ENCODE peak calls at places on chromosomes 7 and 10, in ten cellular contexts. One of them, this sample, is unnamed. For H3K9me3, the result is how much of the 10 kb centered on the place peaks cover.

GRCh38 chr7:76338298-76339084 is 20.3 kb downstream of the YWHAG start:
- DNase-seq in cardiac muscle cell: no peak
- DNase-seq in GM12878: no peak
- DNase-seq in colonic mucosa: no peak
- DNase-seq in lower lobe of right lung: no peak
- DNase-seq in thoracic aorta: no peak
- DNase-seq in left ventricle myocardium inferior: no peak
- DNase-seq in heart right ventricle: no peak
- DNase-seq in CD8-positive, alpha-beta T cell: no peak
- DNase-seq in left lung: no peak
- DNase-seq in this sample: no peak

GRCh38 chr10:74898201-74898976 is 72.0 kb downstream of the KAT6B start:
- DNase-seq in thoracic aorta: no peak
- DNase-seq in left lung: no peak
- DNase-seq in heart right ventricle: no peak
- DNase-seq in GM12878: peak
- DNase-seq in left ventricle myocardium inferior: no peak
- DNase-seq in CD8-positive, alpha-beta T cell: peak
- DNase-seq in colonic mucosa: no peak
- DNase-seq in cardiac muscle cell: no peak
- DNase-seq in lower lobe of right lung: no peak
- DNase-seq in this sample: no peak

GRCh38 chr7:54802841-54803240 is 43.8 kb upstream of the SEC61G start:
- DNase-seq in cardiac muscle cell: no peak
- DNase-seq in colonic mucosa: no peak
- DNase-seq in left lung: no peak
- DNase-seq in left ventricle myocardium inferior: no peak
- DNase-seq in heart right ventricle: no peak
- DNase-seq in thoracic aorta: no peak
- DNase-seq in lower lobe of right lung: no peak
- DNase-seq in CD8-positive, alpha-beta T cell: no peak
- DNase-seq in GM12878: no peak
- DNase-seq in this sample: no peak

GRCh38 chr7:100367251-100367620 is 6.1 kb upstream of the PILRA start:
- DNase-seq in GM12878: no peak
- DNase-seq in heart right ventricle: no peak
- DNase-seq in left lung: no peak
- DNase-seq in lower lobe of right lung: peak
- DNase-seq in thoracic aorta: no peak
- DNase-seq in CD8-positive, alpha-beta T cell: no peak
- DNase-seq in colonic mucosa: no peak
- DNase-seq in left ventricle myocardium inferior: no peak
- DNase-seq in cardiac muscle cell: no peak
- DNase-seq in this sample: no peak

GRCh38 chr7:158001621-158002320 is 585.9 kb downstream of the PTPRN2 start:
- DNase-seq in heart right ventricle: no peak
- DNase-seq in CD8-positive, alpha-beta T cell: no peak
- DNase-seq in GM12878: no peak
- DNase-seq in left lung: no peak
- DNase-seq in cardiac muscle cell: no peak
- DNase-seq in colonic mucosa: no peak
- DNase-seq in thoracic aorta: no peak
- DNase-seq in left ventricle myocardium inferior: no peak
- DNase-seq in lower lobe of right lung: no peak
- DNase-seq in this sample: no peak

GRCh38 chr10:34491666-34492065 is 323.4 kb downstream of the PARD3 start:
- DNase-seq in CD8-positive, alpha-beta T cell: no peak
- DNase-seq in heart right ventricle: no peak
- DNase-seq in left lung: no peak
- DNase-seq in colonic mucosa: no peak
- DNase-seq in GM12878: no peak
- DNase-seq in left ventricle myocardium inferior: no peak
- DNase-seq in thoracic aorta: no peak
- DNase-seq in lower lobe of right lung: no peak
- DNase-seq in cardiac muscle cell: no peak
- DNase-seq in this sample: peak

GRCh38 chr7:22332481-22332880 is 24.5 kb downstream of the RAPGEF5 start:
- DNase-seq in GM12878: no peak
- DNase-seq in left lung: no peak
- DNase-seq in left ventricle myocardium inferior: no peak
- DNase-seq in colonic mucosa: no peak
- DNase-seq in cardiac muscle cell: no peak
- DNase-seq in thoracic aorta: no peak
- DNase-seq in heart right ventricle: no peak
- DNase-seq in CD8-positive, alpha-beta T cell: no peak
- DNase-seq in lower lobe of right lung: no peak
- DNase-seq in this sample: no peak

GRCh38 chr10:68633281-68633680 is 73.1 kb downstream of the TET1 start:
- DNase-seq in GM12878: no peak
- DNase-seq in colonic mucosa: no peak
- DNase-seq in thoracic aorta: no peak
- DNase-seq in heart right ventricle: no peak
- DNase-seq in cardiac muscle cell: no peak
- DNase-seq in CD8-positive, alpha-beta T cell: no peak
- DNase-seq in left ventricle myocardium inferior: no peak
- DNase-seq in lower lobe of right lung: no peak
- DNase-seq in left lung: no peak
- DNase-seq in this sample: no peak

GRCh38 chr10:91424016-91424415 is 13.9 kb downstream of the HECTD2 start:
- DNase-seq in cardiac muscle cell: no peak
- DNase-seq in left lung: no peak
- DNase-seq in GM12878: no peak
- DNase-seq in CD8-positive, alpha-beta T cell: no peak
- DNase-seq in left ventricle myocardium inferior: no peak
- DNase-seq in lower lobe of right lung: no peak
- DNase-seq in heart right ventricle: no peak
- DNase-seq in thoracic aorta: no peak
- DNase-seq in colonic mucosa: no peak
- DNase-seq in this sample: peak

GRCh38 chr10:599767-600166 is 89.7 kb downstream of the DIP2C start:
- DNase-seq in thoracic aorta: no peak
- DNase-seq in GM12878: no peak
- DNase-seq in lower lobe of right lung: no peak
- DNase-seq in CD8-positive, alpha-beta T cell: no peak
- DNase-seq in cardiac muscle cell: no peak
- DNase-seq in heart right ventricle: no peak
- DNase-seq in left lung: peak
- DNase-seq in colonic mucosa: no peak
- DNase-seq in left ventricle myocardium inferior: no peak
- DNase-seq in this sample: no peak

GRCh38 chr10:97532935-97533671 is 34.4 kb downstream of the UBTD1 start:
- DNase-seq in GM12878: no peak
- DNase-seq in colonic mucosa: no peak
- DNase-seq in heart right ventricle: no peak
- DNase-seq in lower lobe of right lung: no peak
- DNase-seq in thoracic aorta: no peak
- DNase-seq in left lung: no peak
- DNase-seq in cardiac muscle cell: no peak
- DNase-seq in CD8-positive, alpha-beta T cell: no peak
- DNase-seq in left ventricle myocardium inferior: no peak
- DNase-seq in this sample: peak

GRCh38 chr10:131947631-131948347 is 33.9 kb downstream of the BNIP3 start:
- DNase-seq in cardiac muscle cell: no peak
- DNase-seq in GM12878: no peak
- DNase-seq in CD8-positive, alpha-beta T cell: no peak
- DNase-seq in left ventricle myocardium inferior: no peak
- DNase-seq in thoracic aorta: no peak
- DNase-seq in heart right ventricle: no peak
- DNase-seq in lower lobe of right lung: no peak
- DNase-seq in left lung: no peak
- DNase-seq in colonic mucosa: no peak
- DNase-seq in this sample: no peak

GRCh38 chr7:64494912-64495461 is 67.9 kb downstream of the ZNF680 start:
- DNase-seq in cardiac muscle cell: no peak
- DNase-seq in heart right ventricle: no peak
- DNase-seq in left lung: peak
- DNase-seq in colonic mucosa: no peak
- DNase-seq in thoracic aorta: no peak
- DNase-seq in CD8-positive, alpha-beta T cell: no peak
- DNase-seq in GM12878: no peak
- DNase-seq in left ventricle myocardium inferior: no peak
- DNase-seq in lower lobe of right lung: no peak
- DNase-seq in this sample: no peak

GRCh38 chr10:130192276-130192848 is 56.2 kb downstream of the GLRX3 start:
- DNase-seq in cardiac muscle cell: no peak
- DNase-seq in heart right ventricle: no peak
- DNase-seq in CD8-positive, alpha-beta T cell: no peak
- DNase-seq in colonic mucosa: no peak
- DNase-seq in left ventricle myocardium inferior: no peak
- DNase-seq in lower lobe of right lung: no peak
- DNase-seq in GM12878: no peak
- DNase-seq in left lung: no peak
- DNase-seq in thoracic aorta: no peak
- DNase-seq in this sample: no peak

DNA sequence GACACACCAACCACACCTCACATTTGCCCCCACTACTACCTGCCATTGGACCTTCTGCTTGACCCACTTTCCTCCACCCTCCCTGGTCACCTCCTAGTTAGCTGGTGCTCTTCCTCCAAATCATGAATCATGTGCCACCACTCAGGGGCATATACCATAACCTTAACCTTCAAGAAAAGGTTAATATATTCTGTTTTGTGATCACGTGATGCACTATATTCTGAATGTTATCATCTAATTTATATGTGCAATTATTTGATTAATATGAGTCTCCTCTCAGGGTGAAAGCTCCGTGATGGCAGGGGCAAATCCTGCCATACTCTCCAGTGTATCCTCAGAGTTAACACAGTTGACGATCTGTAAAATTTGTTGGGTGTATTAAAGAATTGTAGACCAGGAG is 635.5 kb downstream of the XPNPEP1 start:
- DNase-seq in left ventricle myocardium inferior: no peak
- DNase-seq in left lung: no peak
- DNase-seq in CD8-positive, alpha-beta T cell: no peak
- DNase-seq in colonic mucosa: no peak
- DNase-seq in lower lobe of right lung: no peak
- DNase-seq in cardiac muscle cell: no peak
- DNase-seq in thoracic aorta: no peak
- DNase-seq in heart right ventricle: no peak
- DNase-seq in GM12878: no peak
- DNase-seq in this sample: no peak
- H3K9me3 ChIP-seq in left ventricle myocardium inferior: under half
- H3K9me3 ChIP-seq in left lung: under half
- H3K9me3 ChIP-seq in CD8-positive, alpha-beta T cell: under half
- H3K9me3 ChIP-seq in colonic mucosa: under half
- H3K9me3 ChIP-seq in lower lobe of right lung: under half
- H3K9me3 ChIP-seq in cardiac muscle cell: under half
- H3K9me3 ChIP-seq in thoracic aorta: under half
- H3K9me3 ChIP-seq in heart right ventricle: under half
- H3K9me3 ChIP-seq in GM12878: under half
- H3K9me3 ChIP-seq in this sample: under half

GRCh38 chr7:4189151-4189570 is 492.9 kb upstream of the FOXK1 start:
- DNase-seq in colonic mucosa: peak
- DNase-seq in heart right ventricle: peak
- DNase-seq in thoracic aorta: peak
- DNase-seq in GM12878: no peak
- DNase-seq in left lung: peak
- DNase-seq in cardiac muscle cell: no peak
- DNase-seq in left ventricle myocardium inferior: peak
- DNase-seq in lower lobe of right lung: peak
- DNase-seq in CD8-positive, alpha-beta T cell: no peak
- DNase-seq in this sample: no peak
- H3K9me3 ChIP-seq in colonic mucosa: under half
- H3K9me3 ChIP-seq in heart right ventricle: under half
- H3K9me3 ChIP-seq in thoracic aorta: under half
- H3K9me3 ChIP-seq in GM12878: under half
- H3K9me3 ChIP-seq in left lung: under half
- H3K9me3 ChIP-seq in cardiac muscle cell: under half
- H3K9me3 ChIP-seq in left ventricle myocardium inferior: under half
- H3K9me3 ChIP-seq in lower lobe of right lung: under half
- H3K9me3 ChIP-seq in CD8-positive, alpha-beta T cell: under half
- H3K9me3 ChIP-seq in this sample: under half

DNA sequence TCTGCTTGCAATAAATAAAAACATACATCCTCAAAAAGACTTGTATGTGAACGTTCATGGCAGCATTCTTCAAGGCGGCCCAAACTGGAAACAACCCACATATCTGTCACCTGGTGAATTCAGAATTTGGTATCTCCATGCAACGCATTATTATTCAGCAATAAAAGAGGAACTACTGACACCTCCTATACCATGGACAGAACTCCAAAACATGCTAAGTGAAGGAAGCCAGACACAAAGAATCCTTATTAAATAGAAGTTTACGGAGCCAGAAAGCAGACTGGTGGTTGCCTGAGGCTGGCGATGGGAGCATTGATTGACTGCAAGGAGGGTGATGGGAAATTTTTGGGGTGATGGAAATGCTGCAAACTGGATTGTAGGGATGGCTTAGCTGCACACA is 530.8 kb upstream of the DPP6 start:
- DNase-seq in cardiac muscle cell: no peak
- DNase-seq in lower lobe of right lung: no peak
- DNase-seq in heart right ventricle: no peak
- DNase-seq in thoracic aorta: no peak
- DNase-seq in left ventricle myocardium inferior: no peak
- DNase-seq in colonic mucosa: no peak
- DNase-seq in left lung: no peak
- DNase-seq in GM12878: no peak
- DNase-seq in CD8-positive, alpha-beta T cell: no peak
- DNase-seq in this sample: no peak
- H3K9me3 ChIP-seq in cardiac muscle cell: under half
- H3K9me3 ChIP-seq in lower lobe of right lung: under half
- H3K9me3 ChIP-seq in heart right ventricle: under half
- H3K9me3 ChIP-seq in thoracic aorta: under half
- H3K9me3 ChIP-seq in left ventricle myocardium inferior: under half
- H3K9me3 ChIP-seq in colonic mucosa: under half
- H3K9me3 ChIP-seq in left lung: under half
- H3K9me3 ChIP-seq in GM12878: under half
- H3K9me3 ChIP-seq in CD8-positive, alpha-beta T cell: under half
- H3K9me3 ChIP-seq in this sample: under half

DNA sequence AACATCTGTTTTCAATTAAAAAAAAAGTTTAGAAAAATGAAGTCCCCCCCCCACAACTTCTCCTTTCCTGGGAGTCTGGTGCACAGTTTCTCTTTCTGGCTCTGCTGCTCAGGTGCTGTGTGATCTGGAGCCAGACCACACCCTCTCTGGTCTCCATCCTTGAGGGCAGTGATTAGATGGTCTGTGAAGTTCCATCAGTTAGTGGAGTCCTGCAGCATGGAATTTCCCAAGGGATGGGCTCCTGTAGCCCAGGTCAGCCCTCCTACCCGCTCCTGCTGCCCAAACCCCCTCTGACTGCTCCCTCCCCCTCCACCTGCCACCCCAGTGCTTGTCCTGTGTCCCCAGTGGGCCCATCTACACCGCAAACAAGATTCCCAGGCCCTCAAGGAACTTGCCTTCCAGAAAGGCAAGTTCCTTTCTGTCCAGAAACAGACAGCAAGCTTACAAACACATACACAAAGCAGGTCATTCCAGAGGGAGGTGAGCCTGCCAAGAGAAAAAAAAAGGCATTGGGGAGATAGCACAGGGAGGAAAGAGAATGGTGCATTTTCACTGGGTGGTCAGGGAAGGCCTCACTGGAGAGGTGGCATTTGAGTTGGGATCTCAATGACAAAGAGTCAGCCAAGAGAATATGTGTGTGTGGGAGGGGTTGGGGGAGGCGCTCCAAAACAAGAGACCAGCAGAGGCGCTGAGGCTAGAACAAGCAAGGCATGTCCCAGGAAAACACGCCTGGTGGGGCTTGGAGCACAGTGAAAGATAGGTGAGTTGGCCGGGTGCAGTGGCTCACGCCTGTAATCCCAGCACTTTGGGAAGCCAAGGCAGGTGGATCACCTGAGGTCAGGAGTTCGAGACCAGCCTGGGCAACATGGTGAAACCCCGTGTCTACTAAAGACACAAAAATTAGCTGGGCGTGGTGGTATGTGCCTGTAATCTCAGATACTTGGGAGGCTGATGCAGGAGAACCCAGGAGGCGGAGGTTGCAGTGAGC is 49.5 kb upstream of the SLC29A3 start:
- DNase-seq in left lung: no peak
- DNase-seq in lower lobe of right lung: no peak
- DNase-seq in thoracic aorta: no peak
- DNase-seq in CD8-positive, alpha-beta T cell: no peak
- DNase-seq in colonic mucosa: no peak
- DNase-seq in GM12878: no peak
- DNase-seq in heart right ventricle: peak
- DNase-seq in left ventricle myocardium inferior: peak
- DNase-seq in cardiac muscle cell: no peak
- DNase-seq in this sample: no peak
- H3K9me3 ChIP-seq in left lung: under half
- H3K9me3 ChIP-seq in lower lobe of right lung: under half
- H3K9me3 ChIP-seq in thoracic aorta: under half
- H3K9me3 ChIP-seq in CD8-positive, alpha-beta T cell: under half
- H3K9me3 ChIP-seq in colonic mucosa: under half
- H3K9me3 ChIP-seq in GM12878: under half
- H3K9me3 ChIP-seq in heart right ventricle: under half
- H3K9me3 ChIP-seq in left ventricle myocardium inferior: under half
- H3K9me3 ChIP-seq in cardiac muscle cell: under half
- H3K9me3 ChIP-seq in this sample: under half

This sample was measured in SJCRH30.